ENCODE peak calls at places on chromosomes 16 and 17, in five cellular contexts. R is erythroblast; G is activated T-cell treated with anti-CD3 and anti-CD28 coated beads, Interleukin-2, amount 50 U/mL, for 4 hours; L is cardiac muscle cell; E is COR-L47. K is an unnamed sample.

GRCh38 chr16:56606071-56606687 is 2.2 kb upstream of the MT2A start:
- DNase-seq in L (no peak), G (no peak), E (peak; percentile 7), R (peak; percentile 27), K (no peak)

GRCh38 chr17:64326420-64327054 is 63.5 kb upstream of the TEX2 start:
- DNase-seq in G (no peak), E (no peak), L (no peak), R (no peak), K (no peak)

GRCh38 chr17:74325743-74326379 is at the start of gene KIF19:
- DNase-seq in G (peak; percentile 35), E (no peak), L (peak; percentile 68), R (peak; percentile 29), K (peak; percentile 70)

GRCh38 chr17:9162275-9162985 is 141.1 kb downstream of the NTN1 start:
- DNase-seq in R (no peak), L (no peak), E (no peak), G (no peak), K (no peak)

GRCh38 chr17:76076100-76076764 is 1.7 kb downstream of the GALR2 start:
- DNase-seq in E (no peak), L (no peak), R (no peak), G (no peak), K (no peak)

GRCh38 chr17:19470529-19471261 is 59.7 kb downstream of the RNF112 start:
- DNase-seq in E (peak; percentile 27), G (no peak), L (no peak), R (no peak), K (no peak)

GRCh38 chr16:67264277-67264676 is 15.1 kb upstream of the PLEKHG4 start:
- DNase-seq in G (no peak), L (no peak), E (no peak), R (no peak), K (no peak)

GRCh38 chr17:76972046-76972641 is 103.9 kb downstream of the MGAT5B start:
- DNase-seq in E (no peak), L (no peak), R (no peak), G (no peak), K (peak; percentile 33)

GRCh38 chr16:53946745-53947386 is 242.9 kb downstream of the FTO start:
- DNase-seq in G (no peak), R (no peak), L (no peak), E (no peak), K (no peak)

GRCh38 chr16:49601541-49601940 is 227.9 kb downstream of the C16orf78 start:
- DNase-seq in E (no peak), G (no peak), R (no peak), L (no peak), K (no peak)

GRCh38 chr17:42313773-42314566 is 25.7 kb downstream of the STAT5A start:
- DNase-seq in R (peak; percentile 69), L (no peak), G (peak; percentile 55), E (no peak), K (no peak)

GRCh38 chr17:5669191-5669590 is 84.9 kb upstream of the NLRP1 start:
- DNase-seq in E (no peak), G (no peak), R (no peak), L (no peak), K (no peak)

GRCh38 chr17:62882284-62882683 is 74.2 kb upstream of the MARCHF10 start:
- DNase-seq in G (no peak), E (no peak), R (peak; percentile 18), L (no peak), K (no peak)

GRCh38 chr17:1934901-1935300 is 90.2 kb downstream of the RTN4RL1 start:
- DNase-seq in G (no peak), L (no peak), R (no peak), E (no peak), K (no peak)

GRCh38 chr17:37097162-37097561 is 148.4 kb downstream of the AATF start:
- DNase-seq in E (no peak), R (no peak), G (no peak), L (no peak), K (no peak)

GRCh38 chr16:1546430-1546829 is 13.0 kb downstream of the TMEM204 start:
- DNase-seq in E (no peak), G (no peak), L (no peak), R (no peak), K (no peak)

GRCh38 chr16:57711-58110 is 4.1 kb downstream of the SNRNP25 start:
- DNase-seq in L (no peak), E (no peak), G (no peak), R (no peak), K (no peak)

GRCh38 chr17:15348030-15348429 is 6.6 kb upstream of the TEKT3 start:
- DNase-seq in G (no peak), L (no peak), E (no peak), R (no peak), K (no peak)

GRCh38 chr16:2210386-2211365 is at the start of gene BRICD5:
- DNase-seq in L (peak; percentile 57), R (no peak), E (no peak), G (no peak), K (no peak)

GRCh38 chr16:88471575-88471974 is 18.5 kb downstream of the ZFPM1 start:
- DNase-seq in L (no peak), G (no peak), R (no peak), E (no peak), K (no peak)

GRCh38 chr17:49635121-49635520 is 42.8 kb downstream of the SPOP start:
- DNase-seq in G (no peak), E (no peak), R (no peak), L (no peak), K (no peak)

GRCh38 chr17:17071531-17072360 is 29.5 kb downstream of the MPRIP start:
- DNase-seq in L (no peak), E (no peak), G (no peak), R (no peak), K (peak; percentile 37)

GRCh38 chr17:67686246-67686645 is 31.5 kb upstream of the NOL11 start:
- DNase-seq in E (no peak), G (no peak), R (no peak), L (no peak), K (no peak)

GRCh38 chr16:70377782-70378181 is 31.1 kb downstream of the DDX19A start:
- DNase-seq in L (no peak), R (no peak), G (no peak), E (no peak), K (no peak)

GRCh38 chr16:75064403-75065148 is 52.0 kb downstream of the LDHD start:
- DNase-seq in R (peak; percentile 55), G (peak; percentile 11), E (no peak), L (no peak), K (no peak)

GRCh38 chr17:2071421-2072281 is 16.7 kb downstream of the HIC1 start:
- DNase-seq in E (no peak), R (no peak), G (no peak), L (no peak), K (no peak)

GRCh38 chr17:2034157-2034556 is 4.2 kb downstream of the DPH1 start:
- DNase-seq in L (no peak), E (no peak), R (no peak), G (no peak), K (no peak)

GRCh38 chr17:81918762-81919545 is 978 bp upstream of the SIRT7 start:
- DNase-seq in R (peak; percentile 61), G (no peak), L (no peak), E (no peak), K (no peak)

GRCh38 chr17:80146121-80147034 is 550 bp downstream of the EIF4A3 start:
- DNase-seq in L (peak; percentile 32), E (no peak), G (peak; percentile 7), R (peak; percentile 60), K (no peak)

GRCh38 chr16:59021751-59022150 is 287.6 kb upstream of the GOT2 start:
- DNase-seq in G (no peak), E (no peak), L (no peak), R (no peak), K (no peak)

K was measured in head of caudate nucleus.